ENCODE peak calls at places on chromosomes 6 and 20, in seven cellular contexts. I, M, D, V, Q, E and U are unnamed samples.

GRCh38 chr20:17949899-17950298 is 18.7 kb downstream of the SNX5 start:
- DNase-seq in I (no peak), M (no peak), D (no peak), V (no peak), Q (no peak), E (no peak), U (no peak)

GRCh38 chr6:137808191-137808590 is 58.9 kb upstream of the TNFAIP3 start:
- DNase-seq in I (no peak), M (no peak), D (peak), V (peak), Q (peak), E (no peak), U (no peak)

GRCh38 chr6:44341095-44341890 is 1.2 kb upstream of the SPATS1 start:
- DNase-seq in I (no peak), M (no peak), D (no peak), V (no peak), Q (no peak), E (no peak), U (no peak)

GRCh38 chr6:44194326-44194725 is 22.4 kb upstream of the MYMX start:
- DNase-seq in I (no peak), M (no peak), D (no peak), V (no peak), Q (no peak), E (no peak), U (no peak)

GRCh38 chr6:26161322-26161721 is 74.1 kb downstream of the HFE start:
- DNase-seq in I (no peak), M (no peak), D (no peak), V (no peak), Q (peak), E (no peak), U (no peak)

GRCh38 chr6:7389451-7390217 is at the start of the genes CAGE1 and RIOK1:
- DNase-seq in I (peak), M (peak), D (peak), V (peak), Q (peak), E (peak), U (peak)

GRCh38 chr6:148294059-148294458 is 48.6 kb upstream of the SASH1 start:
- DNase-seq in I (no peak), M (no peak), D (no peak), V (no peak), Q (no peak), E (no peak), U (no peak)

GRCh38 chr6:25866011-25866410 is 8.0 kb downstream of the SLC17A3 start:
- DNase-seq in I (peak), M (no peak), D (no peak), V (no peak), Q (peak), E (no peak), U (no peak)